ENCODE peak calls at places on chromosomes 11 and 22, in five cellular contexts. C, D, I, A and K are unnamed samples.

GRCh38 chr11:119363874-119364590 is 17.5 kb downstream of the USP2 start:
- DNase-seq in C (peak; percentile 70), D (no peak), I (peak; percentile 68), A (peak; percentile 96), K (no peak)

GRCh38 chr22:20421507-20421874 is 16.1 kb downstream of the SCARF2 start:
- DNase-seq in C (no peak), D (no peak), I (no peak), A (peak; percentile 58), K (no peak)

GRCh38 chr11:72773291-72773690 is 20.6 kb downstream of the STARD10 start:
- DNase-seq in C (no peak), D (peak; percentile 90), I (peak; percentile 73), A (peak; percentile 99), K (no peak)

GRCh38 chr22:28647216-28647615 is 32.4 kb downstream of the TTC28 start:
- DNase-seq in C (no peak), D (no peak), I (no peak), A (no peak), K (no peak)

GRCh38 chr11:94740083-94740974 is 27.8 kb upstream of the AMOTL1 start:
- DNase-seq in C (peak; percentile 46), D (no peak), I (peak; percentile 82), A (peak; percentile 93), K (no peak)

GRCh38 chr11:129249351-129249750 is 57.2 kb upstream of the ARHGAP32 start:
- DNase-seq in C (no peak), D (peak; percentile 96), I (peak; percentile 49), A (peak; percentile 74), K (no peak)

GRCh38 chr11:47189100-47189834 is 3.0 kb upstream of the PACSIN3 start:
- DNase-seq in C (no peak), D (peak; percentile 83), I (peak; percentile 45), A (peak; percentile 92), K (no peak)

GRCh38 chr22:23904855-23905254 is 10.7 kb downstream of the MIF start:
- DNase-seq in C (no peak), D (no peak), I (no peak), A (no peak), K (no peak)

GRCh38 chr11:122271747-122272146 is 155.7 kb upstream of the BLID start:
- DNase-seq in C (no peak), D (no peak), I (no peak), A (no peak), K (no peak)

DNA sequence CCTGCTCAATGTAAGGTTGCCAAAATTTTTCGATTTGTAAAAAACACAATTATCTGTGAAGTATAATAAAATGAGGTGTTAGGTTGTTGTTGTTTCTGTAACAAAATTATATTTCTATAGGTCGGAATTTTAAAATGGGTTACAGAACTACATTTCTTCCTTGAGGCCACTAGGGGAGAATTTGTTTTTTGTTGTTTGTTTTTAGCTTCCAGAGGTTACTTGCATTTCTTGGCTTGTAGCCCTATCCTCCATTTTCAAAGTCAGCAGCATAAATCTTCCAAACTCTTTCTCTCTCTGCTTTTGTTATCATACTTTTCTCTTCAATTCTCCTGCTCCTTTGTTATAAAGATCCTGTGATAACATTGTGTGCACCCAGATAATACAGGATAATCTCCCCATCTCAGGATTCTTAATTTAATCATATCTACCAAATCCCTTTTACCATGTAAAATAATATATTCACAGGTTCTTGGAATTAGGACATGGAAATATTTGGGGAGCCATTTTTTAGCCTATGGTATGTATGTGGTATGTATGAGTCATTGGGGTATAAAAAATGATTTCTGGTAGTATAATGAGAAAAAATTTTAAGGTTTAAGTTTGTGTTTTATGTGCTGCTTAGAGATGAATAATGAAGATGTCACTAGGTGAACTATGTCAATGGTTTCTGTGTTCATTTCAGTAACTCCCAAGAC is 9.4 kb upstream of the PATL1 start:
- DNase-seq in C (no peak), D (no peak), I (peak; percentile 43), A (no peak), K (no peak)
- TF ChIP-seq CTCF in C (peak; percentile 34), D (no peak), I (peak; percentile 32), A (no peak), K (no peak)

GRCh38 chr11:106415510-106415909 is 338.0 kb downstream of the AASDHPPT start:
- DNase-seq in C (no peak), D (no peak), I (no peak), A (no peak), K (no peak)
- TF ChIP-seq CTCF in C (no peak), D (no peak), I (no peak), A (no peak), K (no peak)

GRCh38 chr22:36569999-36570398 is 41.0 kb upstream of the EIF3D start:
- DNase-seq in C (peak; percentile 50), D (peak; percentile 2), I (no peak), A (peak; percentile 77), K (no peak)
- TF ChIP-seq CTCF in C (peak; percentile 18), D (peak; percentile 14), I (peak; percentile 38), A (peak; percentile 39), K (no peak)

GRCh38 chr22:32269316-32269715 is 14.2 kb upstream of the SLC5A4 start:
- DNase-seq in C (no peak), D (no peak), I (no peak), A (no peak), K (no peak)
- TF ChIP-seq CTCF in C (no peak), D (no peak), I (no peak), A (no peak), K (no peak)

DNA sequence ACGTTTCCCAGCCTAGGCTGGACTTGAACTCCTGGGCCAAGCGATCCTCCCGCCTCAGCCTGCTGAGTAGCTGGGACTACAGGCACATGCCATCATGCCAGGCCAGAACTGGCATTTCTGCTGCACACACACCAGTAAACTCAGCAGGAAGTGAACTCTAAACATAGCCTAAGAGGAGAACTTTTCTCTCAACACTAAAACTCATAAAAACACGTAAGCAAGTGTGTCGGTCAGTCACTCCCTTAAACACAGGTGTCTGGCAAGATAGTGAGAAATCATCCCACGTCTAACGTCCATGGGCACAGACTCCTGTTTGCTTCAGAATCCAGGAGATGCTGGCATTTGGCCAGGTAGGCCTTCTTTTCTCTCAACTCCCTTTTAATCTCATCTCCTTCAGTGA is 104.8 kb downstream of the RPL27A start:
- DNase-seq in C (no peak), D (no peak), I (no peak), A (no peak), K (no peak)
- TF ChIP-seq CTCF in C (no peak), D (no peak), I (no peak), A (no peak), K (no peak)

GRCh38 chr11:27234043-27234668 is 128.9 kb downstream of the CCDC34 start:
- DNase-seq in C (no peak), D (peak; percentile 100), I (peak; percentile 98), A (peak; percentile 87), K (no peak)
- TF ChIP-seq CTCF in C (no peak), D (no peak), I (peak; percentile 43), A (no peak), K (no peak)

GRCh38 chr22:50503475-50504145 is 3.9 kb downstream of the LMF2 start:
- DNase-seq in C (no peak), D (no peak), I (peak; percentile 39), A (peak; percentile 68), K (no peak)
- TF ChIP-seq CTCF in C (no peak), D (no peak), I (no peak), A (no peak), K (no peak)